ENCODE peak calls at places on chromosomes 2 and 18, in eight cellular contexts. Q is mesenchymal stem cell, G is heart left ventricle, H is GM23248, Y is transverse colon, R is small intestine, W is thyroid gland, K is left ventricle myocardium inferior. C is an unnamed sample. For H3K27me3 and H3K9me3, the result is how much of the 10 kb centered on the place peaks cover.

GRCh38 chr2:9310390-9310789 is 103.8 kb downstream of the ASAP2 start:
- DNase-seq in Y (peak), K (peak), G (peak), H (peak), W (peak), R (peak), Q (peak), C (peak)

GRCh38 chr2:196592912-196593881 is 46.3 kb upstream of the CCDC150 start:
- DNase-seq in H (peak), R (peak), G (peak), Q (peak), K (peak), W (peak), Y (no peak), C (peak)

GRCh38 chr2:169808211-169808610 is 9.5 kb downstream of the SSB start:
- DNase-seq in Q (no peak), G (no peak), W (no peak), H (peak), R (no peak), K (no peak), Y (no peak), C (no peak)

GRCh38 chr2:220033546-220033945 is 406.1 kb downstream of the SLC4A3 start:
- DNase-seq in Q (peak), G (no peak), W (no peak), K (no peak), H (peak), Y (no peak), R (no peak), C (no peak)

GRCh38 chr2:29039718-29040480 is 34.4 kb downstream of the PCARE start:
- DNase-seq in H (no peak), R (no peak), Q (no peak), G (no peak), K (no peak), W (no peak), Y (no peak), C (no peak)

GRCh38 chr2:70141754-70142589 is 48.8 kb downstream of the C2orf42 start:
- DNase-seq in K (no peak), Q (peak), Y (no peak), W (peak), G (no peak), H (peak), R (no peak), C (peak)

GRCh38 chr2:27954771-27955384 is 64.3 kb downstream of the BABAM2 start:
- DNase-seq in K (no peak), Y (peak), G (peak), W (peak), H (peak), Q (peak), R (no peak), C (peak)

GRCh38 chr18:12283256-12283655 is 24.8 kb upstream of the TUBB6 start:
- DNase-seq in W (no peak), H (peak), K (no peak), Y (no peak), Q (peak), R (no peak), G (no peak), C (no peak)

GRCh38 chr2:234770081-234770506 is 181.7 kb upstream of the SH3BP4 start:
- DNase-seq in K (peak), W (no peak), G (peak), Q (peak), R (no peak), Y (no peak), H (peak), C (no peak)

GRCh38 chr2:190180313-190181065 is 118.0 kb upstream of the MSTN start:
- DNase-seq in R (peak), K (peak), G (peak), Q (peak), W (peak), H (peak), Y (peak), C (peak)

GRCh38 chr18:31626409-31626808 is 34.7 kb downstream of the TTR start:
- DNase-seq in K (no peak), G (no peak), Y (no peak), R (no peak), H (no peak), Q (no peak), W (no peak), C (no peak)

GRCh38 chr2:225464346-225465025 is 65.0 kb downstream of the NYAP2 start:
- DNase-seq in H (no peak), R (peak), G (no peak), K (no peak), W (no peak), Y (no peak), Q (no peak), C (no peak)

GRCh38 chr2:232415736-232416520 is 9.3 kb downstream of the ALPG start:
- DNase-seq in R (peak), K (no peak), W (no peak), H (no peak), Q (no peak), G (no peak), Y (no peak), C (no peak)

GRCh38 chr18:34729264-34729663 is 19.2 kb downstream of the DTNA start:
- DNase-seq in Y (peak), G (no peak), H (peak), K (no peak), R (peak), Q (peak), W (peak), C (no peak)

GRCh38 chr2:9250498-9251153 is 44.0 kb downstream of the ASAP2 start:
- DNase-seq in Y (no peak), Q (no peak), W (no peak), H (no peak), G (no peak), K (no peak), R (peak), C (no peak)

GRCh38 chr2:85433511-85434089 is 15.1 kb downstream of the SH2D6 start:
- DNase-seq in Y (peak), W (peak), K (peak), H (peak), Q (peak), R (peak), G (peak), C (peak)

GRCh38 chr2:75549401-75550253 is 11.1 kb downstream of the EVA1A start:
- DNase-seq in G (no peak), H (no peak), Q (no peak), R (no peak), Y (no peak), W (no peak), K (no peak), C (no peak)

GRCh38 chr2:19048593-19049264 is 309.7 kb downstream of the OSR1 start:
- DNase-seq in Q (no peak), G (peak), K (peak), H (no peak), Y (peak), W (peak), R (peak), C (no peak)

GRCh38 chr2:43569921-43570320 is 25.9 kb downstream of the THADA start:
- DNase-seq in K (no peak), R (no peak), W (no peak), Y (no peak), Q (no peak), H (no peak), G (no peak), C (no peak)

GRCh38 chr2:73210019-73210418 is 4.0 kb upstream of the SMYD5 start:
- DNase-seq in R (no peak), Q (no peak), H (no peak), Y (no peak), W (no peak), G (no peak), K (no peak), C (no peak)

GRCh38 chr18:53883771-53884170 is 340.7 kb downstream of the MBD2 start:
- DNase-seq in H (no peak), G (no peak), R (no peak), W (no peak), Q (no peak), Y (no peak), K (no peak), C (no peak)

GRCh38 chr2:45851576-45852304 is 200.3 kb downstream of the PRKCE start:
- DNase-seq in R (no peak), Y (no peak), H (peak), G (no peak), K (no peak), Q (peak), W (peak), C (peak)

GRCh38 chr2:176174850-176175728 is 13.4 kb upstream of the HOXD1 start:
- DNase-seq in G (no peak), W (no peak), Q (no peak), K (no peak), H (no peak), R (no peak), Y (peak), C (no peak)
- H3K27me3 ChIP-seq in G (half or more), W (half or more), Q (half or more), K (half or more), H (under half), R (half or more), Y (half or more), C (under half)

GRCh38 chr2:145410096-145410495 is 890.2 kb upstream of the ZEB2 start:
- DNase-seq in Y (no peak), G (no peak), W (no peak), Q (no peak), R (no peak), H (no peak), K (no peak), C (no peak)

GRCh38 chr2:145413261-145413660 is 893.3 kb upstream of the ZEB2 start:
- DNase-seq in W (no peak), Q (no peak), K (no peak), Y (no peak), G (no peak), H (no peak), R (no peak), C (no peak)

GRCh38 chr2:145411493-145411892 is 891.6 kb upstream of the ZEB2 start:
- DNase-seq in R (no peak), W (no peak), Y (no peak), Q (no peak), K (no peak), G (no peak), H (no peak), C (no peak)

GRCh38 chr2:145415151-145415550 is 895.2 kb upstream of the ZEB2 start:
- DNase-seq in R (no peak), Q (no peak), Y (no peak), K (no peak), H (no peak), G (no peak), W (no peak), C (no peak)

GRCh38 chr2:145412155-145412554 is 892.2 kb upstream of the ZEB2 start:
- DNase-seq in R (no peak), G (no peak), Q (no peak), K (no peak), Y (no peak), W (no peak), H (no peak), C (no peak)
- H3K9me3 ChIP-seq in R (under half), G (under half), Q (under half), K (under half), Y (under half), W (under half), H (under half), C (under half)

DNA sequence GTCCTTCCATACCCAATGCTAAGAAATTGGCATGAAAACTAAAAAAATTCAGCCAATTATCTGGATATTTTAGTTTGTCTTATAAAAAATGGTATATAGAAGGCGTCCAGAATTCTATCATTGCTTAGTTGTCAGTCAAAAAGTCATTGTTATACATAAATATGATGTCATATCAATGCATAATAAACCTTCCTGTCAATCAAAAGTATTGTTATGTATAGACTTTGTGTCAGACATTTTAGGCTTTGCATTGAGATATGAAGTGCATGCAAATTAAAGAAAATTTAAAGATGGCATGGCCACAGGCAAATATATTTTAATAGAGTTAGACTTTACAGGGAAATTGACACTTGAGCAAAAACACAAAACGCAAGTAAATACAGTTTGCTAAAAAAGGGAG is 173.4 kb upstream of the FANCL start:
- DNase-seq in K (no peak), Q (no peak), Y (no peak), G (no peak), W (no peak), R (no peak), H (no peak), C (no peak)
- H3K27me3 ChIP-seq in K (under half), Q (under half), Y (under half), G (under half), W (under half), R (under half), H (under half), C (under half)

GRCh38 chr2:88038263-88039105 is 17.1 kb downstream of the KRCC1 start:
- DNase-seq in H (peak), G (no peak), W (no peak), Q (peak), R (no peak), K (no peak), Y (no peak), C (no peak)

DNA sequence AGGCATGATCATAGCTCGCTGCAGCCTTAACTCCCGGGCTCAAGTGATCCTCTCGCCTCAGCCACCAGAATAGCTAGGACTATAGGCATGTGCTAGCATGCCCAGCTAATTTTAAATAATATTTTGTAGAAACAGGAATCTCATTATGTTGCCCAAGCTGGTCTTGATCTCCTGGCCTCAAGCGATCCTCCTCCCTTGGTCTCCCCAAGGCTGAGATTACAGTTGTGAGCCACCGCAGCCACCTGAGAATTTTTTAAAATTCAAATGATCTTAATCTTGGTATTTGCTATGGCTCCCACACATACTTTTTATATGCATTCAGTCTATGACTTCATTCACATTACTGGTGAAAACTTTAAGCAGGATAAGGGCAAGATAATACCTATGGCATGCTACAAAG is 13.1 kb downstream of the KRCC1 start:
- DNase-seq in K (no peak), Q (no peak), G (no peak), R (no peak), H (no peak), W (no peak), Y (no peak), C (no peak)
- H3K9me3 ChIP-seq in K (under half), Q (under half), G (under half), R (under half), H (under half), W (under half), Y (under half), C (under half)

C was measured in MG63.